ENCODE peak calls at places on chromosomes 3 and 15, in six cellular contexts. Y is K562, C is upper lobe of left lung, D is HepG2, E is A549, I is GM12878. U is an unnamed sample.

GRCh38 chr15:68729789-68730201 is 90.9 kb downstream of the ANP32A start:
- ATAC-seq in I (no peak), D (no peak), E (peak; percentile 11), Y (no peak), C (no peak), U (peak; percentile 76)

GRCh38 chr3:99881121-99881524 is 63.5 kb downstream of the CMSS1 start:
- ATAC-seq in I (peak; percentile 19), E (no peak), D (no peak), C (peak; percentile 30), Y (no peak), U (peak; percentile 67)

GRCh38 chr3:182920515-182921084 is 59.7 kb downstream of the DCUN1D1 start:
- ATAC-seq in D (no peak), E (peak; percentile 99), C (no peak), Y (peak; percentile 97), I (no peak), U (no peak)

GRCh38 chr3:180680097-180680430 is 775 bp upstream of the CCDC39 start:
- ATAC-seq in D (peak; percentile 34), C (peak; percentile 73), E (peak; percentile 64), Y (no peak), I (peak; percentile 67), U (no peak)

GRCh38 chr3:177104299-177104992 is 92.8 kb downstream of the TBL1XR1 start:
- ATAC-seq in C (no peak), I (no peak), Y (peak; percentile 19), D (no peak), E (no peak), U (no peak)

GRCh38 chr15:41948499-41948898 is 23.9 kb downstream of the EHD4 start:
- ATAC-seq in E (no peak), C (no peak), I (no peak), Y (no peak), D (no peak), U (no peak)

GRCh38 chr3:141442421-141442820 is 44.4 kb upstream of the RASA2 start:
- ATAC-seq in Y (no peak), C (no peak), D (no peak), E (no peak), I (no peak), U (peak; percentile 41)

GRCh38 chr15:95556866-95557225 is 773.7 kb upstream of the NR2F2 start:
- ATAC-seq in E (no peak), D (no peak), I (no peak), Y (no peak), C (no peak), U (no peak)

GRCh38 chr3:157059661-157060060 is 100.3 kb downstream of the CCNL1 start:
- ATAC-seq in Y (no peak), D (no peak), E (no peak), I (peak; percentile 83), C (no peak), U (no peak)

GRCh38 chr3:81723732-81724313 is 37.6 kb downstream of the GBE1 start:
- ATAC-seq in Y (peak; percentile 79), D (peak; percentile 95), E (peak; percentile 79), I (peak; percentile 48), C (no peak), U (no peak)

GRCh38 chr3:152638707-152639450 is 196.1 kb upstream of the P2RY1 start:
- ATAC-seq in E (no peak), I (no peak), D (no peak), Y (no peak), C (no peak), U (peak; percentile 76)

GRCh38 chr3:128439226-128439625 is 27.5 kb downstream of the DNAJB8 start:
- ATAC-seq in E (peak; percentile 31), C (no peak), I (no peak), Y (no peak), D (no peak), U (no peak)

GRCh38 chr3:129323651-129324294 is 45.1 kb downstream of the HMCES start:
- ATAC-seq in I (peak; percentile 81), D (peak; percentile 83), E (peak; percentile 57), C (no peak), Y (peak; percentile 76), U (no peak)

GRCh38 chr3:192489579-192489978 is 237.8 kb downstream of the FGF12 start:
- ATAC-seq in Y (no peak), D (no peak), C (no peak), I (no peak), E (no peak), U (no peak)

GRCh38 chr3:60743631-60744164 is 507.6 kb downstream of the FHIT start:
- ATAC-seq in I (peak; percentile 35), D (peak; percentile 87), Y (no peak), C (no peak), E (no peak), U (no peak)

GRCh38 chr3:140097874-140098273 is 162.9 kb downstream of the CLSTN2 start:
- ATAC-seq in Y (no peak), E (no peak), I (no peak), D (no peak), C (no peak), U (no peak)

GRCh38 chr15:60442763-60443162 is 36.2 kb downstream of the ICE2 start:
- ATAC-seq in C (no peak), E (peak; percentile 21), Y (no peak), I (no peak), D (no peak), U (no peak)

GRCh38 chr3:112074616-112075497 is 11.3 kb upstream of the C3orf52 start:
- ATAC-seq in E (peak; percentile 99), D (peak; percentile 99), Y (peak; percentile 81), I (peak; percentile 70), C (peak; percentile 96), U (no peak)

GRCh38 chr15:87527875-87528274 is 728.7 kb downstream of the NTRK3 start:
- ATAC-seq in E (no peak), C (no peak), I (no peak), Y (no peak), D (no peak), U (no peak)

GRCh38 chr3:6771171-6771570 is 89.7 kb upstream of the GRM7 start:
- ATAC-seq in Y (no peak), E (no peak), D (no peak), I (no peak), C (no peak), U (no peak)

GRCh38 chr15:77251662-77252061 is 168.2 kb downstream of the PEAK1 start:
- ATAC-seq in I (no peak), Y (no peak), E (no peak), C (no peak), D (no peak), U (no peak)

GRCh38 chr15:69300129-69300588 is 1.4 kb downstream of the PAQR5 start:
- ATAC-seq in E (peak; percentile 42), C (no peak), D (no peak), I (no peak), Y (no peak), U (no peak)

GRCh38 chr3:172213168-172213567 is 173.8 kb downstream of the FNDC3B start:
- ATAC-seq in D (no peak), C (no peak), I (peak; percentile 82), E (no peak), Y (peak; percentile 18), U (no peak)

GRCh38 chr15:74438206-74438605 is 4.4 kb upstream of the SEMA7A start:
- ATAC-seq in E (no peak), I (no peak), C (no peak), Y (no peak), D (no peak), U (no peak)

GRCh38 chr3:46613313-46614005 is 1.1 kb downstream of the FAM240A start:
- ATAC-seq in Y (no peak), E (no peak), I (no peak), D (no peak), C (no peak), U (no peak)

GRCh38 chr3:46615050-46615449 is 2.7 kb downstream of the FAM240A start:
- ATAC-seq in I (no peak), C (no peak), E (no peak), Y (peak; percentile 37), D (no peak), U (no peak)

GRCh38 chr3:46609944-46610722 is 2.2 kb upstream of the FAM240A start:
- ATAC-seq in E (no peak), D (no peak), I (no peak), Y (no peak), C (no peak), U (no peak)

GRCh38 chr3:46609074-46609735 is 3.1 kb upstream of the FAM240A start:
- ATAC-seq in C (no peak), D (peak; percentile 39), I (no peak), Y (no peak), E (no peak), U (no peak)

DNA sequence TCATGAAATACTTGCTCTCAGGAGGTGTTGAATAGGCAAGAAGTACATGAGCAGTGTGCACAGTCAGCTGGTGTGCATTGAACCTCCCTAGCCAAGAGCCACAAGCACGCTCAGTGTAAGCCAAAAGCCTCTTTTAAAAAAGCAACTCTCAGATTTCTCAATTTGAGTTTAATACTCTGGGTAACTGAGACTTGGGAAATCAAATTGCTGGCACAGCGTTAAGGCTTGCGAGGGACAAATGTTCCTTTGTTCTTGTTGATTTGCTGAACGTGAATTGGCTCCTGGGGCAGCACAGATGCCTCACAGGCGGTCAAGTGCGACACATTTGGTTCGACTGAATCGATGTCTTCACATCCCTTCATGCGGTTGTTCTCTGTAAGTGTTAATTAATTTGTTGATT is at the start of gene FAM240A:
- ATAC-seq in I (no peak), Y (no peak), E (no peak), D (peak; percentile 34), C (no peak), U (peak; percentile 31)
- TF ChIP-seq EP300 in I (no peak), Y (no peak), E (no peak), D (no peak), C (no peak), U (no peak)

GRCh38 chr3:161577662-161578061 is 81.1 kb downstream of the OTOL1 start:
- ATAC-seq in D (no peak), E (no peak), Y (no peak), C (no peak), I (peak; percentile 18), U (no peak)

GRCh38 chr3:161576733-161577510 is 80.3 kb downstream of the OTOL1 start:
- ATAC-seq in E (no peak), C (no peak), I (peak; percentile 76), Y (no peak), D (no peak), U (no peak)
- TF ChIP-seq EP300 in E (no peak), C (no peak), I (no peak), Y (no peak), D (no peak), U (no peak)

GRCh38 chr3:159252274-159252673 is 450.4 kb downstream of the MFSD1 start:
- ATAC-seq in I (no peak), C (no peak), E (no peak), D (no peak), Y (no peak), U (no peak)

GRCh38 chr3:159252772-159253384 is 451.0 kb downstream of the MFSD1 start:
- ATAC-seq in D (no peak), C (no peak), E (no peak), I (no peak), Y (no peak), U (no peak)

GRCh38 chr3:159250961-159251360 is 449.1 kb downstream of the MFSD1 start:
- ATAC-seq in I (no peak), C (no peak), E (no peak), Y (no peak), D (no peak), U (no peak)

GRCh38 chr3:159246385-159246784 is 444.5 kb downstream of the MFSD1 start:
- ATAC-seq in D (no peak), C (no peak), I (no peak), Y (no peak), E (no peak), U (no peak)

GRCh38 chr3:159249472-159250131 is 447.7 kb downstream of the MFSD1 start:
- ATAC-seq in C (no peak), D (no peak), Y (no peak), I (no peak), E (no peak), U (no peak)
- TF ChIP-seq EP300 in C (no peak), D (no peak), Y (no peak), I (no peak), E (no peak), U (no peak)

GRCh38 chr15:55712363-55712762 is 30.6 kb downstream of the PRTG start:
- ATAC-seq in C (no peak), D (no peak), I (no peak), E (no peak), Y (no peak), U (no peak)
- TF ChIP-seq EP300 in C (no peak), D (no peak), I (no peak), E (no peak), Y (no peak), U (no peak)

U was measured in gastroesophageal sphincter.